ENCODE peak calls at places on chromosome 6, in five cellular contexts. X, V, L, G and C are unnamed samples.

GRCh38 chr6:169160091-169160854 is 93.4 kb downstream of the THBS2 start:
- DNase-seq in X (no peak), V (no peak), L (no peak), G (no peak), C (no peak)

GRCh38 chr6:53725791-53726575 is 60.4 kb upstream of the KLHL31 start:
- DNase-seq in X (peak; percentile 4), V (peak; percentile 73), L (peak; percentile 45), G (peak; percentile 56), C (peak; percentile 84)

GRCh38 chr6:152532556-152533422 is 104.4 kb downstream of the SYNE1 start:
- DNase-seq in X (no peak), V (no peak), L (no peak), G (no peak), C (no peak)

GRCh38 chr6:27178001-27178730 is 69.3 kb upstream of the PRSS16 start:
- DNase-seq in X (no peak), V (peak; percentile 51), L (no peak), G (peak; percentile 51), C (peak; percentile 95)

GRCh38 chr6:90068264-90068663 is 174.0 kb downstream of the GJA10 start:
- DNase-seq in X (no peak), V (no peak), L (no peak), G (no peak), C (peak; percentile 66)

GRCh38 chr6:27135087-27135657 is 112.3 kb upstream of the PRSS16 start:
- DNase-seq in X (no peak), V (no peak), L (no peak), G (no peak), C (no peak)

GRCh38 chr6:121544691-121545090 is 109.2 kb downstream of the GJA1 start:
- DNase-seq in X (no peak), V (no peak), L (no peak), G (no peak), C (no peak)

GRCh38 chr6:133761706-133762105 is 127.2 kb upstream of the TCF21 start:
- DNase-seq in X (no peak), V (no peak), L (no peak), G (no peak), C (no peak)

GRCh38 chr6:133241901-133242760 is 974 bp downstream of the EYA4 start:
- DNase-seq in X (no peak), V (peak; percentile 19), L (no peak), G (no peak), C (peak; percentile 25)